ENCODE peak calls at places on chromosomes 4 and X, in six cellular contexts. N is HepG2, E is H1, W is GM12878, L is K562, Y is GM12891. J is an unnamed sample.

GRCh38 chr4:71229477-71230257 is 109.2 kb upstream of the SLC4A4 start:
- DNase-seq in W (no peak), Y (no peak), E (peak), N (peak), L (peak), J (no peak)

GRCh38 chrX:107731831-107732502 is 43.6 kb downstream of the TSC22D3 start:
- DNase-seq in W (no peak), Y (no peak), E (no peak), L (peak), N (no peak), J (no peak)

GRCh38 chr4:4574792-4575191 is 32.9 kb upstream of the STX18 start:
- DNase-seq in L (no peak), E (no peak), N (no peak), W (no peak), Y (no peak), J (no peak)

GRCh38 chr4:186644737-186645261 is 78.9 kb downstream of the FAT1 start:
- DNase-seq in L (no peak), E (no peak), W (no peak), N (peak), Y (no peak), J (no peak)

GRCh38 chr4:88097781-88098180 is 60.7 kb downstream of the ABCG2 start:
- DNase-seq in L (no peak), E (no peak), W (no peak), Y (no peak), N (no peak), J (no peak)

GRCh38 chr4:7817877-7818675 is 121.6 kb downstream of the AFAP1 start:
- DNase-seq in N (no peak), L (no peak), Y (no peak), W (no peak), E (no peak), J (no peak)

GRCh38 chrX:38717871-38718270 is 83.4 kb upstream of the MID1IP1 start:
- DNase-seq in Y (peak), N (peak), E (no peak), W (no peak), L (peak), J (no peak)

GRCh38 chr4:1583859-1584258 is 100.3 kb downstream of the FAM53A start:
- DNase-seq in E (no peak), N (no peak), L (no peak), Y (no peak), W (no peak), J (no peak)

GRCh38 chr4:32172086-32172485 is 1451.9 kb downstream of the PCDH7 start:
- DNase-seq in E (no peak), N (no peak), L (no peak), Y (no peak), W (no peak), J (no peak)

GRCh38 chr4:96739101-96739500 is 899.2 kb downstream of the PDHA2 start:
- DNase-seq in L (no peak), W (no peak), E (no peak), Y (no peak), N (no peak), J (no peak)

GRCh38 chr4:119394826-119395225 is 72.9 kb upstream of the FABP2 start:
- DNase-seq in Y (no peak), N (no peak), E (no peak), L (peak), W (no peak), J (no peak)

GRCh38 chr4:105994841-105995240 is 99.6 kb downstream of the NPNT start:
- DNase-seq in E (no peak), L (no peak), Y (no peak), N (no peak), W (no peak), J (no peak)

DNA sequence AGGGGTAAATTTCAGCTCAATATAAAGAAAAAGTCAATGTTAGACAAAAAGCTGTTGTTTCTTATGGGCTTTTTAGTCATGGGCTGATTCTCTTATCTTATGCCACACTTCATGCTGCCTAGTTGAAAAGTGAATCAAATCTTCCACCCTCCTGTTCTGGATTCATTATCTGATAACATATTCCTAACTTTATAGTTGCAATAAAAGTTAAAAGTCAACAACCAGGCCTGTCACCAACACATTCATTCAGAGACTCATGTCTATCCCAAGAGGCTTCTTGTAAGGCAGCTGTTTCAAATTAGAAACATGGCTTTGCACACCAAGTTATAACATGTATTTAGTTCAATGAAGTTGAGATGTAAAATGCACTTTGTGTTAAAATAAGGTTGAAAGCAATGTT is 243.8 kb downstream of the ADAMTS3 start:
- DNase-seq in Y (no peak), N (no peak), E (no peak), W (no peak), L (no peak), J (no peak)
- TF ChIP-seq POLR2AphosphoS5 in Y (no peak), N (no peak), E (no peak), W (no peak), L (no peak), J (no peak)

DNA sequence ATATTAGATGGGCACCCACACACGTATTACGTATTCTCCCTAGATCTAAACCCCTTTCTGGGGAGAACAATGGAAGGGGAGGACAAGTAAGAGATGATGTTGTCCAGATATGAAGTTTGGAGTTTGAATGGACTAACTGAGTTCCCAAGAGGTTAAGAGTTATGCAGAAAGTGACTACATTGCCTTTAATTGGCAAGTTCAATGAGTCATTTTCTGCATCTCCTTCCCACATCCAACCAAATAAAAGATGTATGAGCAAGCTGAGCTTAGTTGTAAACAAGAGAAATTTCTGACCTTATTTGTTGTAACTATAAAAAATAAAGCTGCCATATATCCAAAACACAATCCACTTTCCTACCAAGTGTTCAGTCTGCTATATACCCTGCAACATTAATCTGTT is 50.5 kb downstream of the TIGD2 start:
- DNase-seq in N (no peak), E (no peak), W (no peak), Y (no peak), L (no peak), J (no peak)
- TF ChIP-seq TAF1 in N (no peak), E (no peak), W (no peak), Y (no peak), L (no peak), J (no peak)

GRCh38 chr4:48268956-48269860 is at the start of gene TEC:
- DNase-seq in L (peak), E (peak), Y (peak), N (no peak), W (no peak), J (no peak)
- TF ChIP-seq POLR2A in L (peak), E (peak), Y (peak), N (no peak), W (peak), J (peak)

GRCh38 chr4:24780936-24781538 is 14.3 kb upstream of the SOD3 start:
- DNase-seq in E (no peak), W (no peak), N (no peak), Y (no peak), L (no peak), J (no peak)

GRCh38 chr4:24778427-24779225 is 16.7 kb upstream of the SOD3 start:
- DNase-seq in N (no peak), L (no peak), W (no peak), Y (no peak), E (no peak), J (no peak)

GRCh38 chr4:24777528-24777927 is 17.8 kb upstream of the SOD3 start:
- DNase-seq in L (no peak), Y (no peak), E (no peak), W (no peak), N (no peak), J (no peak)

GRCh38 chr4:24783506-24783905 is 11.9 kb upstream of the SOD3 start:
- DNase-seq in Y (no peak), W (no peak), L (no peak), E (no peak), N (no peak), J (no peak)

GRCh38 chr4:24781999-24782745 is 13.2 kb upstream of the SOD3 start:
- DNase-seq in L (no peak), E (no peak), W (no peak), N (no peak), Y (no peak), J (no peak)
- TF ChIP-seq POLR2AphosphoS5 in L (no peak), E (no peak), W (no peak), N (no peak), Y (no peak), J (no peak)

GRCh38 chrX:85859426-85859825 is 187.9 kb downstream of the CHM start:
- DNase-seq in E (no peak), Y (no peak), W (no peak), L (no peak), N (no peak), J (no peak)
- TF ChIP-seq TAF1 in E (no peak), Y (no peak), W (no peak), L (no peak), N (no peak), J (no peak)

DNA sequence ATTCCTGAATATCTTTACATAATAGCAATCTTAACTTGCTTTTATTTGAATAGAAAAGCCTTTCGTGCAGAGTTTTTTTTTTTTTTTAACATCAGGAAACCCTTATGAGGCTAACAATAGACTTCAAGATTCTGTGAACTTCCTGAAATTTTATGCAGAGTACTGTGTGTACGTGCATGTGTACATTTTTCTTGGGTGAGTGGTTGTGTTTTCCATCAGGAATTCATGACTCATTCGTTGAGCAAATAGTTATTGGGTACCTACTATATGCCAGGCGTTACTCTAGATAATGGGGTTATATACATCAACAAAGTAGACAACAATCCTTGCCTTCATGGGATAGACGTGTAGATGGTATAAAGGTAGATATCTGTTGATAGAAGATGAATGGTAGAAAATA is 59.1 kb downstream of the MRPL1 start:
- DNase-seq in W (no peak), E (no peak), N (peak), Y (no peak), L (no peak), J (no peak)
- TF ChIP-seq POLR2A in W (no peak), E (no peak), N (no peak), Y (no peak), L (no peak), J (no peak)

GRCh38 chr4:11626046-11626445 is 197.4 kb upstream of the HS3ST1 start:
- DNase-seq in N (no peak), L (no peak), Y (no peak), W (no peak), E (no peak), J (no peak)

GRCh38 chr4:11623726-11624037 is 195.0 kb upstream of the HS3ST1 start:
- DNase-seq in E (no peak), W (no peak), Y (no peak), L (no peak), N (no peak), J (no peak)

GRCh38 chr4:11624370-11624769 is 195.7 kb upstream of the HS3ST1 start:
- DNase-seq in E (no peak), W (no peak), Y (no peak), L (no peak), N (no peak), J (no peak)

GRCh38 chr4:11622961-11623725 is 194.4 kb upstream of the HS3ST1 start:
- DNase-seq in W (no peak), N (no peak), E (no peak), Y (no peak), L (no peak), J (no peak)

GRCh38 chr4:11625206-11625605 is 196.5 kb upstream of the HS3ST1 start:
- DNase-seq in N (no peak), W (no peak), L (no peak), E (no peak), Y (no peak), J (no peak)
- TF ChIP-seq POLR2AphosphoS5 in N (no peak), W (no peak), L (no peak), E (no peak), Y (no peak), J (no peak)

GRCh38 chr4:122652379-122652778 is 31.5 kb upstream of the IL21 start:
- DNase-seq in E (no peak), L (peak), N (peak), W (no peak), Y (peak), J (no peak)
- TF ChIP-seq TAF1 in E (no peak), L (no peak), N (no peak), W (no peak), Y (no peak), J (no peak)